ENCODE peak calls at places on chromosomes 7 and 10, in six cellular contexts. X is GM06990; P is GM13977; N is activated CD8-positive, alpha-beta T cell treated with anti-CD3 and anti-CD28 coated beads for 36 hours; U is neural crest cell; B is breast epithelium. Z is an unnamed sample.

GRCh38 chr10:73405556-73405955 is 8.3 kb downstream of the ANXA7 start:
- DNase-seq in X (no peak), P (no peak), N (no peak), U (no peak), B (no peak), Z (no peak)

GRCh38 chr10:71426058-71426605 is 29.4 kb downstream of the CDH23 start:
- DNase-seq in X (no peak), P (no peak), N (no peak), U (no peak), B (no peak), Z (no peak)

GRCh38 chr10:50540069-50540825 is 83.5 kb downstream of the SGMS1 start:
- DNase-seq in X (peak; percentile 26), P (no peak), N (peak; percentile 75), U (no peak), B (no peak), Z (no peak)

GRCh38 chr7:101104799-101105198 is 19.5 kb downstream of the TRIM56 start:
- DNase-seq in X (no peak), P (no peak), N (no peak), U (no peak), B (no peak), Z (no peak)

GRCh38 chr10:13296476-13296875 is 3.4 kb downstream of the PHYH start:
- DNase-seq in X (no peak), P (no peak), N (no peak), U (no peak), B (no peak), Z (no peak)

GRCh38 chr7:123865517-123866117 is 20.6 kb downstream of the HYAL4 start:
- DNase-seq in X (peak; percentile 14), P (peak; percentile 26), N (peak; percentile 65), U (peak; percentile 47), B (no peak), Z (no peak)

GRCh38 chr7:371119-371778 is 81.3 kb downstream of the FOXL3 start:
- DNase-seq in X (no peak), P (no peak), N (no peak), U (no peak), B (no peak), Z (peak; percentile 14)

GRCh38 chr7:151700621-151701185 is 176.2 kb downstream of the PRKAG2 start:
- DNase-seq in X (no peak), P (no peak), N (no peak), U (no peak), B (no peak), Z (no peak)

GRCh38 chr10:73060738-73061635 is 35.7 kb downstream of the P4HA1 start:
- DNase-seq in X (no peak), P (peak; percentile 30), N (no peak), U (no peak), B (no peak), Z (no peak)

GRCh38 chr10:99941942-99942835 is 67.6 kb downstream of the DNMBP start:
- DNase-seq in X (no peak), P (no peak), N (no peak), U (no peak), B (no peak), Z (no peak)

GRCh38 chr10:73591935-73592699 is 975 bp upstream of the USP54 start:
- DNase-seq in X (no peak), P (peak; percentile 56), N (peak; percentile 23), U (peak; percentile 21), B (peak; percentile 74), Z (no peak)

GRCh38 chr7:32905175-32905662 is 13.7 kb upstream of the KBTBD2 start:
- DNase-seq in X (no peak), P (no peak), N (peak; percentile 91), U (peak; percentile 42), B (no peak), Z (no peak)

GRCh38 chr10:27448926-27449325 is 55.2 kb upstream of the RAB18 start:
- DNase-seq in X (no peak), P (no peak), N (no peak), U (no peak), B (no peak), Z (no peak)

GRCh38 chr10:33631991-33632390 is 297.5 kb upstream of the NRP1 start:
- DNase-seq in X (no peak), P (no peak), N (no peak), U (no peak), B (no peak), Z (no peak)

GRCh38 chr7:27064681-27065080 is 31.1 kb downstream of the HOXA1 start:
- DNase-seq in X (no peak), P (no peak), N (no peak), U (no peak), B (no peak), Z (no peak)

GRCh38 chr10:72812798-72813430 is 80.6 kb upstream of the OIT3 start:
- DNase-seq in X (no peak), P (no peak), N (no peak), U (no peak), B (no peak), Z (no peak)

GRCh38 chr10:33899578-33900531 is 565.4 kb upstream of the NRP1 start:
- DNase-seq in X (no peak), P (no peak), N (no peak), U (no peak), B (no peak), Z (no peak)

DNA sequence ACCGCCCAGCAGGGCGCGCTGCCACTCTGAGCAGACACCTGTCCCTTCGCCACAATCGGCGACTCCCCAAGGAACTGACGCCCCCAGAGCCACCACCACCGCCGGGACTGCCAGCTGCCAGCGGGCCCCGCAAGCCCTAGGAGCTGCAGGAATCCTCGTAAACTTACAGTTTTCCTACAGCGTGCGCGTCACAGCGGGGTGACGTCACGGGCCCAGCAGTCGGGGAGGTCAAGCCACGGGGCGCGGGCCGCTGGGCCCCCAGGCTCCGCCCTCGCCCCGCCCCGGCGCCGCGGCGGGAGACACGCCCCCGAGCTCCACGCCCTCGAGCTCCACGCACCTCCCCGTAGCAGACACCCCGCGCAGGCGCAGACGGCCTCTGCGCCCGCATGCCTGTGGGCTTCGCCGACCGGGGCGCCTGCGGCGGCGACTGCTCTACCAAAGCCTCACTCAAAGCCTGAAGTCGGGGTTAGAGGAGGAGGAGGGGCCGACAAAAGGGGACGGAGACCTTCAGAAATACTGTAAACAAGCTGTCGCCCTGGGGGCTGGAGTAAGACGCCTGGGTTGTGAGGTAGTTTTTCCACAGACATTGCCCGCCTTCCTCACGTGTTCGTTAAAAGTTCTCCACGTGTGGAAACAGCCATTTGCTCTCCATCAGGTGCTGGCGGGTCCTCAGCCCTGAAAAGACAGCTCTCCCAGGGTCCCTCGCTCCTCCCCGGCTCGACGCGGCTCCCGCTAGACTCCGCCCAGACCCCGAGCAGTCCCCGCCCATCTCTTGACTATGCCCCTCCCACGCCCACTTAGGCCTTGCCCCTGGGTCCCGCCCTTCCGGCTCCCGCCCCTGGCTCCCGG is at the start of gene ZNF438:
- DNase-seq in X (peak; percentile 96), P (peak; percentile 98), N (peak; percentile 94), U (peak; percentile 94), B (peak; percentile 93), Z (peak; percentile 98)
- TF ChIP-seq CTCF in X (peak; percentile 74), P (peak; percentile 77), N (peak; percentile 55), U (peak; percentile 63), B (peak; percentile 78), Z (no peak)

DNA sequence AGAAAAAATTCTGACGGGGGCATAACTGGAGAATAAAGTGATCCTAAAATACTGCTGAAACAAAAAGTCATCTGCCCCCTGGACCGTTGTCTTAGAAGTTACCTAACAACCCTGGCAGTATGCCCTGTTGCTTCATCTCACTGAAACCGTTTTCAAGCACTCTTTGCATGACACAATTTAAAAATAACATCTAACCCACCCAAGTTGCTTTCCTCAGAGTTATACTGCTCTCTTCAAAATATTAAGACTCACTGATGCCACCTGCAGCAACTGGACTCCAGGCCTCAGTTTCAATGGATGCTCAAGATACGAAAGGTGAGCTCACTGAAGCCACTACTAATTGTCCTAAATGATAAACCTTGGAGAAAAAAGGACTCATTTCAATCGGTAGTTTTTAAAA is 57.4 kb downstream of the CDK6 start:
- DNase-seq in X (peak; percentile 30), P (peak; percentile 13), N (no peak), U (no peak), B (no peak), Z (no peak)
- TF ChIP-seq CTCF in X (peak; percentile 8), P (no peak), N (no peak), U (no peak), B (no peak), Z (no peak)

GRCh38 chr7:25189197-25189596 is 39.1 kb downstream of the NPVF start:
- DNase-seq in X (no peak), P (no peak), N (no peak), U (no peak), B (no peak), Z (no peak)

GRCh38 chr7:25192043-25192442 is 36.2 kb downstream of the NPVF start:
- DNase-seq in X (no peak), P (no peak), N (no peak), U (no peak), B (no peak), Z (no peak)

GRCh38 chr7:25186436-25186835 is 41.9 kb downstream of the NPVF start:
- DNase-seq in X (no peak), P (no peak), N (no peak), U (no peak), B (no peak), Z (no peak)

GRCh38 chr7:25187932-25188331 is 40.4 kb downstream of the NPVF start:
- DNase-seq in X (no peak), P (no peak), N (no peak), U (no peak), B (no peak), Z (no peak)
- TF ChIP-seq CTCF in X (no peak), P (no peak), N (no peak), U (no peak), B (no peak), Z (no peak)

DNA sequence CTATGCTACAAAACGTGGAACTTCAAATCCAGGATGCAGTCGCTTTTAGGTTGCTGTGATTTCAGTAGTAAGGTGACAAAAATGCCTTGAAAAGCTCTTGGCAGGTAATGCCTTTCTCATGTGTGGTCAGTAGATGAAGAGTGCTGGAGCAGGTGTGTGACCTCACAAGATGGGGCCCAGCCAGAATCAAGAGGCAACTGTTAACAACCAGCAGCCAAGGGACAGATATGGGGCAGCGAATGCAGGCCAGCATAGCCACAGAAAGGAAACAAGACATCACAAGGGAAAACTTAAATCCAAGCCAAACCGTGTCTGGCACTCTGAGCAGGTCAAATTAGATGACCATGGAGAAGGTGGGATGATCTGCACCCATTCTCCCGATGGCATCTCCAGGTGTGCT is 12.3 kb downstream of the HUS1 start:
- DNase-seq in X (no peak), P (no peak), N (no peak), U (no peak), B (no peak), Z (no peak)
- TF ChIP-seq CTCF in X (no peak), P (no peak), N (no peak), U (no peak), B (no peak), Z (no peak)

DNA sequence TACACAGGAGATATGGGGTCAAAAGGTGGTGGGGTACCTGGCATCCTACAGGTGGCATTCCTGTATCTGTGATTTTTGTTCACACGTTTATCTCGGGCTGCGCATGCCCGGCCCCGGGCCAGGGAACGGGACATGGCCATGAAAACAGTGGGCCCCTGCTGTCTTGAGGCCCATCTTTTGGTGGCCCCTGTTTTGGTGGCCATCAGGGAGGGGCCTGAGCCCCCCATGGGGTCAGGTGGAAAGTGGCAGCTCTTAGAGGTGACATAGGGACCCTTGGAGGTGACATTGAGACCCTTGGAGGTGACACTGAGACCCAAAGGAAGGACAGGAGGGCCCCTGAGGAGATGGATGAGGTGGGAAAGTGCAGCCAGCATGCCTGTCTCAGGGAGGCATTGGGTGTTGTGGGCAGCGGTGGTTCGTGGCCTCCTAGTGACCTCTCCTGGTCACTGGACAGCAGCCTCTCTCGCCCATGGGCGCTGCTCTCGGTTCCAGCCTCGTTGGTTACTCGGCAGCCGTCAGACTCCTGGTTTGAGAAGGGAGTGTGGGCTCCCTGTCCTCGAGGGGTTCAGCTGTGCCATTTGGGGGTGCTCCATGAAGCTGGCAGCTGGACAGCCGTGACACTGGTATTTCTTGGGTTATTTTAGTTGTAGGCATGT is 39.9 kb downstream of the INPP5A start:
- DNase-seq in X (no peak), P (no peak), N (no peak), U (no peak), B (no peak), Z (no peak)
- TF ChIP-seq CTCF in X (no peak), P (peak; percentile 8), N (no peak), U (no peak), B (no peak), Z (no peak)

Z was measured in activated B cell treated with CpG ODN at 0.5 μM for 24 hours.